ENCODE peak calls at places on chromosomes 6 and 20, in seven cellular contexts. One of them, this sample, is unnamed.

GRCh38 chr6:70051197-70051596 is 184.8 kb downstream of the COL19A1 start:
- DNase-seq in T follicular helper cell: no peak
- DNase-seq in glutamatergic neuron: no peak
- DNase-seq in C1 segment of cervical spinal cord: no peak
- DNase-seq in AG04450: no peak
- DNase-seq in SK-N-MC: no peak
- DNase-seq in Right ventricle myocardium inferior: no peak
- DNase-seq in this sample: no peak

GRCh38 chr6:154292066-154292465 is 64.5 kb downstream of the IPCEF1 start:
- DNase-seq in SK-N-MC: no peak
- DNase-seq in AG04450: no peak
- DNase-seq in T follicular helper cell: no peak
- DNase-seq in Right ventricle myocardium inferior: no peak
- DNase-seq in glutamatergic neuron: no peak
- DNase-seq in C1 segment of cervical spinal cord: no peak
- DNase-seq in this sample: no peak

GRCh38 chr20:50041238-50041915 is 58.6 kb downstream of the SNAI1 start:
- DNase-seq in Right ventricle myocardium inferior: no peak
- DNase-seq in SK-N-MC: no peak
- DNase-seq in AG04450: no peak
- DNase-seq in glutamatergic neuron: no peak
- DNase-seq in C1 segment of cervical spinal cord: no peak
- DNase-seq in T follicular helper cell: no peak
- DNase-seq in this sample: no peak

GRCh38 chr20:34948030-34948429 is 7.6 kb downstream of the GSS start:
- DNase-seq in SK-N-MC: no peak
- DNase-seq in glutamatergic neuron: no peak
- DNase-seq in C1 segment of cervical spinal cord: no peak
- DNase-seq in T follicular helper cell: no peak
- DNase-seq in AG04450: peak
- DNase-seq in Right ventricle myocardium inferior: no peak
- DNase-seq in this sample: no peak

GRCh38 chr6:157484181-157484580 is 103.2 kb downstream of the ZDHHC14 start:
- DNase-seq in C1 segment of cervical spinal cord: no peak
- DNase-seq in T follicular helper cell: no peak
- DNase-seq in SK-N-MC: no peak
- DNase-seq in AG04450: no peak
- DNase-seq in Right ventricle myocardium inferior: no peak
- DNase-seq in glutamatergic neuron: no peak
- DNase-seq in this sample: no peak

GRCh38 chr20:4041748-4042411 is 26.5 kb upstream of the RNF24 start:
- DNase-seq in AG04450: no peak
- DNase-seq in T follicular helper cell: no peak
- DNase-seq in Right ventricle myocardium inferior: peak
- DNase-seq in SK-N-MC: no peak
- DNase-seq in glutamatergic neuron: no peak
- DNase-seq in C1 segment of cervical spinal cord: no peak
- DNase-seq in this sample: no peak

GRCh38 chr6:8061736-8062135 is 2.5 kb downstream of the BLOC1S5 start:
- DNase-seq in T follicular helper cell: no peak
- DNase-seq in C1 segment of cervical spinal cord: no peak
- DNase-seq in SK-N-MC: no peak
- DNase-seq in Right ventricle myocardium inferior: no peak
- DNase-seq in AG04450: no peak
- DNase-seq in glutamatergic neuron: no peak
- DNase-seq in this sample: no peak

GRCh38 chr20:10524034-10524476 is 89.0 kb downstream of the SLX4IP start:
- DNase-seq in T follicular helper cell: no peak
- DNase-seq in glutamatergic neuron: peak
- DNase-seq in AG04450: no peak
- DNase-seq in C1 segment of cervical spinal cord: no peak
- DNase-seq in Right ventricle myocardium inferior: peak
- DNase-seq in SK-N-MC: no peak
- DNase-seq in this sample: no peak

GRCh38 chr20:58131581-58132142 is 96.8 kb downstream of the ANKRD60 start:
- DNase-seq in Right ventricle myocardium inferior: no peak
- DNase-seq in T follicular helper cell: no peak
- DNase-seq in glutamatergic neuron: no peak
- DNase-seq in C1 segment of cervical spinal cord: no peak
- DNase-seq in AG04450: no peak
- DNase-seq in SK-N-MC: no peak
- DNase-seq in this sample: no peak

GRCh38 chr6:143107440-143107839 is 46.8 kb downstream of the AIG1 start:
- DNase-seq in Right ventricle myocardium inferior: no peak
- DNase-seq in AG04450: no peak
- DNase-seq in SK-N-MC: no peak
- DNase-seq in C1 segment of cervical spinal cord: no peak
- DNase-seq in T follicular helper cell: no peak
- DNase-seq in glutamatergic neuron: no peak
- DNase-seq in this sample: no peak

GRCh38 chr6:69796081-69796626 is 656 bp downstream of the LMBRD1 start:
- DNase-seq in glutamatergic neuron: no peak
- DNase-seq in AG04450: no peak
- DNase-seq in T follicular helper cell: peak
- DNase-seq in C1 segment of cervical spinal cord: no peak
- DNase-seq in Right ventricle myocardium inferior: peak
- DNase-seq in SK-N-MC: no peak
- DNase-seq in this sample: peak

GRCh38 chr6:1577146-1577680 is 32.5 kb upstream of the FOXC1 start:
- DNase-seq in glutamatergic neuron: no peak
- DNase-seq in AG04450: no peak
- DNase-seq in Right ventricle myocardium inferior: peak
- DNase-seq in SK-N-MC: no peak
- DNase-seq in C1 segment of cervical spinal cord: no peak
- DNase-seq in T follicular helper cell: no peak
- DNase-seq in this sample: no peak

GRCh38 chr6:154792761-154793160 is 59.5 kb downstream of the SCAF8 start:
- DNase-seq in SK-N-MC: no peak
- DNase-seq in T follicular helper cell: no peak
- DNase-seq in glutamatergic neuron: no peak
- DNase-seq in C1 segment of cervical spinal cord: no peak
- DNase-seq in AG04450: no peak
- DNase-seq in Right ventricle myocardium inferior: no peak
- DNase-seq in this sample: no peak

GRCh38 chr20:16749573-16749972 is 1.4 kb downstream of the OTOR start:
- DNase-seq in SK-N-MC: no peak
- DNase-seq in T follicular helper cell: no peak
- DNase-seq in AG04450: no peak
- DNase-seq in Right ventricle myocardium inferior: no peak
- DNase-seq in glutamatergic neuron: peak
- DNase-seq in C1 segment of cervical spinal cord: no peak
- DNase-seq in this sample: no peak

GRCh38 chr20:36153754-36154695 is 515 bp upstream of the EPB41L1 start:
- DNase-seq in AG04450: no peak
- DNase-seq in Right ventricle myocardium inferior: peak
- DNase-seq in SK-N-MC: no peak
- DNase-seq in glutamatergic neuron: peak
- DNase-seq in C1 segment of cervical spinal cord: no peak
- DNase-seq in T follicular helper cell: no peak
- DNase-seq in this sample: no peak

GRCh38 chr6:115932481-115932880 is 128.2 kb downstream of the FRK start:
- DNase-seq in AG04450: no peak
- DNase-seq in T follicular helper cell: no peak
- DNase-seq in SK-N-MC: peak
- DNase-seq in Right ventricle myocardium inferior: no peak
- DNase-seq in C1 segment of cervical spinal cord: no peak
- DNase-seq in glutamatergic neuron: no peak
- DNase-seq in this sample: no peak

GRCh38 chr20:22523128-22523498 is 61.3 kb downstream of the FOXA2 start:
- DNase-seq in SK-N-MC: no peak
- DNase-seq in C1 segment of cervical spinal cord: no peak
- DNase-seq in T follicular helper cell: no peak
- DNase-seq in glutamatergic neuron: no peak
- DNase-seq in AG04450: no peak
- DNase-seq in Right ventricle myocardium inferior: no peak
- DNase-seq in this sample: no peak